ENCODE peak calls at places on chromosomes 3 and 15, in ten cellular contexts. F is bronchial epithelial cell; P is stimulated activated naive CD8-positive, alpha-beta T cell treated with anti-CD3 and anti-CD28 coated beads, Interleukin-15, Interleukin-2, amounts not matched to agents 100 U/mL and 50 U/mL, for 24 hours; V is ovary; B is HFFc6; C is activated CD4-positive, alpha-beta T cell treated with anti-CD3 and anti-CD28 coated beads, Interleukin-2, amount 50 U/mL, for 1 hour; S is EH; U is stimulated activated CD8-positive, alpha-beta memory T cell treated with anti-CD3 and anti-CD28 coated beads, Interleukin-4, amount 100 ng/mL, for 48 hours; X is NCI-H2029; N is iPS-NIHi11. G is an unnamed sample.

GRCh38 chr3:84980011-84980410 is 21.2 kb downstream of the CADM2 start:
- DNase-seq in F (no peak), P (no peak), V (no peak), B (no peak), C (no peak), S (no peak), U (no peak), X (no peak), N (no peak), G (no peak)

GRCh38 chr3:154135511-154136173 is 14.5 kb downstream of the ARHGEF26 start:
- DNase-seq in F (peak), P (no peak), V (no peak), B (no peak), C (no peak), S (no peak), U (no peak), X (no peak), N (no peak), G (peak)

GRCh38 chr3:127702151-127702578 is 29.4 kb downstream of the ABTB1 start:
- DNase-seq in F (no peak), P (no peak), V (peak), B (no peak), C (no peak), S (peak), U (no peak), X (no peak), N (no peak), G (no peak)

GRCh38 chr3:42174679-42175660 is 83.8 kb downstream of the TRAK1 start:
- DNase-seq in F (no peak), P (no peak), V (no peak), B (no peak), C (no peak), S (no peak), U (no peak), X (no peak), N (no peak), G (no peak)

GRCh38 chr3:113557374-113557773 is 25.0 kb downstream of the SIDT1 start:
- DNase-seq in F (peak), P (no peak), V (no peak), B (peak), C (no peak), S (peak), U (no peak), X (no peak), N (no peak), G (no peak)

GRCh38 chr15:85008474-85009260 is 27.0 kb downstream of the PDE8A start:
- DNase-seq in F (no peak), P (no peak), V (no peak), B (no peak), C (no peak), S (no peak), U (no peak), X (no peak), N (no peak), G (no peak)

GRCh38 chr15:82060817-82061216 is 15.0 kb upstream of the MEX3B start:
- DNase-seq in F (no peak), P (no peak), V (no peak), B (no peak), C (no peak), S (no peak), U (no peak), X (no peak), N (no peak), G (no peak)

GRCh38 chr3:101495552-101495951 is 17.5 kb downstream of the SENP7 start:
- DNase-seq in F (no peak), P (no peak), V (no peak), B (no peak), C (no peak), S (no peak), U (no peak), X (no peak), N (no peak), G (no peak)

GRCh38 chr15:80068578-80068977 is 9.1 kb downstream of the ZFAND6 start:
- DNase-seq in F (no peak), P (no peak), V (no peak), B (peak), C (no peak), S (peak), U (no peak), X (no peak), N (no peak), G (no peak)

GRCh38 chr15:28975766-28976179 is 90.0 kb downstream of the APBA2 start:
- DNase-seq in F (peak), P (peak), V (no peak), B (peak), C (peak), S (peak), U (peak), X (peak), N (peak), G (peak)

GRCh38 chr3:71303627-71304260 is 279.8 kb downstream of the FOXP1 start:
- DNase-seq in F (no peak), P (no peak), V (no peak), B (no peak), C (no peak), S (no peak), U (no peak), X (no peak), N (no peak), G (no peak)

GRCh38 chr15:65412556-65412955 is 10.2 kb downstream of the IGDCC4 start:
- DNase-seq in F (no peak), P (no peak), V (no peak), B (no peak), C (no peak), S (no peak), U (no peak), X (no peak), N (no peak), G (no peak)

GRCh38 chr3:157618075-157618760 is 115.0 kb upstream of the VEPH1 start:
- DNase-seq in F (peak), P (no peak), V (no peak), B (peak), C (no peak), S (peak), U (no peak), X (peak), N (peak), G (peak)

GRCh38 chr3:26438325-26438940 is 184.1 kb upstream of the LRRC3B start:
- DNase-seq in F (peak), P (no peak), V (no peak), B (no peak), C (no peak), S (no peak), U (no peak), X (no peak), N (no peak), G (no peak)

GRCh38 chr3:117019082-117019713 is 309.6 kb downstream of the TUSC7 start:
- DNase-seq in F (peak), P (peak), V (peak), B (peak), C (no peak), S (peak), U (peak), X (peak), N (peak), G (peak)